ENCODE peak calls at places on chromosomes 12 and 14, in eight cellular contexts. G is RCC 7860, Q is tibial artery, V is C1 segment of cervical spinal cord, B is SHP77, M is pancreas, W is NCI-H1092 treated with DMSO at 0.1 percent for 48 hours, S is SJCRH30. R is an unnamed sample.

GRCh38 chr14:60174352-60175254 is 9.4 kb upstream of the DHRS7 start:
- DNase-seq in Q (no peak), B (no peak), S (no peak), M (no peak), G (no peak), W (no peak), V (no peak), R (no peak)

GRCh38 chr12:40238221-40238902 is 13.6 kb downstream of the LRRK2 start:
- DNase-seq in B (no peak), G (no peak), Q (no peak), M (no peak), W (no peak), V (no peak), S (no peak), R (no peak)

GRCh38 chr12:120228291-120229070 is 27.6 kb upstream of the RPLP0 start:
- DNase-seq in Q (peak), W (peak), V (peak), S (peak), M (peak), B (peak), G (peak), R (peak)

GRCh38 chr12:6896846-6897435 is 7.7 kb upstream of the LRRC23 start:
- DNase-seq in V (no peak), Q (no peak), M (peak), G (no peak), W (no peak), B (no peak), S (no peak), R (no peak)

GRCh38 chr12:14961466-14962155 is at the start of gene ARHGDIB:
- DNase-seq in B (no peak), W (no peak), V (no peak), Q (peak), S (no peak), M (no peak), G (no peak), R (no peak)

GRCh38 chr14:69317780-69318179 is 57.8 kb downstream of the GALNT16 start:
- DNase-seq in V (no peak), S (no peak), W (no peak), G (no peak), M (no peak), B (no peak), Q (peak), R (peak)

GRCh38 chr12:59401862-59402261 is 194.0 kb upstream of the SLC16A7 start:
- DNase-seq in S (no peak), W (no peak), B (no peak), Q (no peak), M (no peak), G (no peak), V (no peak), R (no peak)

GRCh38 chr14:70059545-70059944 is 129.2 kb downstream of the SLC8A3 start:
- DNase-seq in G (no peak), S (no peak), Q (no peak), W (no peak), B (no peak), M (no peak), V (no peak), R (no peak)

GRCh38 chr12:120833849-120834248 is 70.3 kb downstream of the SPPL3 start:
- DNase-seq in G (no peak), Q (no peak), V (no peak), W (no peak), B (no peak), M (no peak), S (no peak), R (no peak)

GRCh38 chr14:20628063-20628854 is 13.2 kb downstream of the OR6S1 start:
- DNase-seq in V (no peak), B (no peak), W (no peak), S (no peak), M (no peak), Q (no peak), G (no peak), R (no peak)

GRCh38 chr12:110349096-110349495 is 54.4 kb downstream of the ANAPC7 start:
- DNase-seq in W (no peak), S (no peak), B (no peak), Q (no peak), M (no peak), G (no peak), V (no peak), R (no peak)

GRCh38 chr12:57452181-57452936 is 2.7 kb upstream of the INHBE start:
- DNase-seq in W (no peak), M (no peak), Q (no peak), B (peak), G (no peak), S (peak), V (no peak), R (no peak)

GRCh38 chr12:69534389-69534822 is 50.9 kb upstream of the CCT2 start:
- DNase-seq in Q (peak), B (no peak), W (peak), V (peak), M (peak), S (peak), G (peak), R (peak)

GRCh38 chr14:49977126-49977841 is 84.4 kb downstream of the ARF6 start:
- DNase-seq in G (no peak), B (no peak), M (no peak), S (no peak), W (no peak), V (no peak), Q (no peak), R (no peak)

GRCh38 chr14:104299993-104300761 is 161.8 kb downstream of the KIF26A start:
- DNase-seq in B (no peak), M (no peak), S (no peak), Q (peak), V (no peak), G (no peak), W (peak), R (no peak)

GRCh38 chr12:6276936-6277615 is 33.4 kb upstream of the PLEKHG6 start:
- DNase-seq in B (no peak), V (no peak), M (no peak), W (no peak), Q (no peak), S (no peak), G (no peak), R (no peak)

GRCh38 chr12:57839996-57840395 is 6.5 kb downstream of the CTDSP2 start:
- DNase-seq in W (peak), M (no peak), G (no peak), Q (no peak), V (no peak), S (peak), B (no peak), R (no peak)

GRCh38 chr12:85280984-85281946 is 1.2 kb downstream of the ALX1 start:
- DNase-seq in B (no peak), Q (no peak), V (no peak), S (peak), G (no peak), M (no peak), W (peak), R (no peak)

GRCh38 chr12:122646568-122647220 is 56.5 kb downstream of the HCAR2 start:
- DNase-seq in S (peak), V (no peak), M (no peak), G (no peak), Q (peak), W (no peak), B (no peak), R (no peak)

GRCh38 chr12:68175566-68176033 is 16.1 kb upstream of the IFNG start:
- DNase-seq in W (no peak), B (no peak), Q (no peak), S (no peak), G (peak), V (no peak), M (no peak), R (no peak)

GRCh38 chr12:54603872-54604271 is 15.4 kb upstream of the PPP1R1A start:
- DNase-seq in W (no peak), G (no peak), S (no peak), V (no peak), B (no peak), Q (no peak), M (no peak), R (no peak)

GRCh38 chr14:53567236-53567785 is 389.3 kb downstream of the BMP4 start:
- DNase-seq in W (no peak), M (no peak), B (no peak), G (no peak), S (no peak), V (no peak), Q (no peak), R (no peak)

GRCh38 chr12:34598851-34599529 is 576.7 kb downstream of the ALG10 start:
- DNase-seq in M (no peak), W (no peak), Q (no peak), S (no peak), G (no peak), B (no peak), V (no peak), R (peak)

GRCh38 chr12:27119797-27120196 is 37.4 kb upstream of the C12orf71 start:
- DNase-seq in V (no peak), W (no peak), Q (no peak), M (no peak), S (no peak), B (no peak), G (no peak), R (no peak)

R was measured in Caco-2.